ENCODE peak calls at places on chromosomes 11 and 22, in five cellular contexts. One of them, this sample, is unnamed.

GRCh38 chr11:73187854-73188253 is 30.2 kb upstream of the P2RY2 start:
- DNase-seq in activated gamma-delta T cell treated with anti-CD3 and anti-CD28 coated beads, Interleukin-2, amount 50 U/mL, for 16 hours: no peak
- DNase-seq in effector CD4-positive, alpha-beta T cell: no peak
- DNase-seq in tibial nerve: no peak
- DNase-seq in kidney epithelial cell: no peak
- DNase-seq in this sample: no peak

GRCh38 chr22:49907807-49908206 is 10.4 kb downstream of the ALG12 start:
- DNase-seq in effector CD4-positive, alpha-beta T cell: no peak
- DNase-seq in activated gamma-delta T cell treated with anti-CD3 and anti-CD28 coated beads, Interleukin-2, amount 50 U/mL, for 16 hours: no peak
- DNase-seq in kidney epithelial cell: no peak
- DNase-seq in tibial nerve: no peak
- DNase-seq in this sample: no peak

GRCh38 chr11:15468471-15468870 is 353.7 kb downstream of the INSC start:
- DNase-seq in tibial nerve: no peak
- DNase-seq in effector CD4-positive, alpha-beta T cell: no peak
- DNase-seq in activated gamma-delta T cell treated with anti-CD3 and anti-CD28 coated beads, Interleukin-2, amount 50 U/mL, for 16 hours: no peak
- DNase-seq in kidney epithelial cell: no peak
- DNase-seq in this sample: no peak

GRCh38 chr11:124467376-124468061 is 22.0 kb upstream of the OR8B8 start:
- DNase-seq in effector CD4-positive, alpha-beta T cell: no peak
- DNase-seq in tibial nerve: no peak
- DNase-seq in activated gamma-delta T cell treated with anti-CD3 and anti-CD28 coated beads, Interleukin-2, amount 50 U/mL, for 16 hours: no peak
- DNase-seq in kidney epithelial cell: no peak
- DNase-seq in this sample: no peak

GRCh38 chr11:133896028-133896427 is 50.7 kb upstream of the SPATA19 start:
- DNase-seq in activated gamma-delta T cell treated with anti-CD3 and anti-CD28 coated beads, Interleukin-2, amount 50 U/mL, for 16 hours: no peak
- DNase-seq in tibial nerve: no peak
- DNase-seq in kidney epithelial cell: no peak
- DNase-seq in effector CD4-positive, alpha-beta T cell: no peak
- DNase-seq in this sample: no peak

GRCh38 chr11:120043323-120043945 is 94.5 kb downstream of the TRIM29 start:
- DNase-seq in tibial nerve: no peak
- DNase-seq in effector CD4-positive, alpha-beta T cell: no peak
- DNase-seq in kidney epithelial cell: no peak
- DNase-seq in activated gamma-delta T cell treated with anti-CD3 and anti-CD28 coated beads, Interleukin-2, amount 50 U/mL, for 16 hours: no peak
- DNase-seq in this sample: no peak

GRCh38 chr11:121958978-121959340 is 157.1 kb downstream of the BLID start:
- DNase-seq in kidney epithelial cell: no peak
- DNase-seq in effector CD4-positive, alpha-beta T cell: no peak
- DNase-seq in tibial nerve: no peak
- DNase-seq in activated gamma-delta T cell treated with anti-CD3 and anti-CD28 coated beads, Interleukin-2, amount 50 U/mL, for 16 hours: no peak
- DNase-seq in this sample: no peak

GRCh38 chr11:17649696-17650600 is 69.4 kb upstream of the MYOD1 start:
- DNase-seq in kidney epithelial cell: no peak
- DNase-seq in effector CD4-positive, alpha-beta T cell: no peak
- DNase-seq in tibial nerve: no peak
- DNase-seq in activated gamma-delta T cell treated with anti-CD3 and anti-CD28 coated beads, Interleukin-2, amount 50 U/mL, for 16 hours: no peak
- DNase-seq in this sample: no peak

GRCh38 chr11:65316979-65317786 is 2.5 kb downstream of the CDC42EP2 start:
- DNase-seq in kidney epithelial cell: peak
- DNase-seq in activated gamma-delta T cell treated with anti-CD3 and anti-CD28 coated beads, Interleukin-2, amount 50 U/mL, for 16 hours: no peak
- DNase-seq in tibial nerve: peak
- DNase-seq in effector CD4-positive, alpha-beta T cell: no peak
- DNase-seq in this sample: no peak

GRCh38 chr11:29616611-29617010 is 400.2 kb downstream of the KCNA4 start:
- DNase-seq in effector CD4-positive, alpha-beta T cell: no peak
- DNase-seq in activated gamma-delta T cell treated with anti-CD3 and anti-CD28 coated beads, Interleukin-2, amount 50 U/mL, for 16 hours: no peak
- DNase-seq in kidney epithelial cell: no peak
- DNase-seq in tibial nerve: no peak
- DNase-seq in this sample: peak

GRCh38 chr22:19962246-19962908 is 20.8 kb upstream of the TXNRD2 start:
- DNase-seq in kidney epithelial cell: no peak
- DNase-seq in effector CD4-positive, alpha-beta T cell: peak
- DNase-seq in activated gamma-delta T cell treated with anti-CD3 and anti-CD28 coated beads, Interleukin-2, amount 50 U/mL, for 16 hours: peak
- DNase-seq in tibial nerve: no peak
- DNase-seq in this sample: no peak

GRCh38 chr11:67464411-67465189 is 4.5 kb downstream of the TMEM134 start:
- DNase-seq in tibial nerve: peak
- DNase-seq in activated gamma-delta T cell treated with anti-CD3 and anti-CD28 coated beads, Interleukin-2, amount 50 U/mL, for 16 hours: peak
- DNase-seq in effector CD4-positive, alpha-beta T cell: peak
- DNase-seq in kidney epithelial cell: peak
- DNase-seq in this sample: peak

GRCh38 chr11:121722431-121723256 is 269.9 kb upstream of the SORL1-AS1 start:
- DNase-seq in activated gamma-delta T cell treated with anti-CD3 and anti-CD28 coated beads, Interleukin-2, amount 50 U/mL, for 16 hours: no peak
- DNase-seq in tibial nerve: peak
- DNase-seq in kidney epithelial cell: peak
- DNase-seq in effector CD4-positive, alpha-beta T cell: no peak
- DNase-seq in this sample: peak

GRCh38 chr22:28894320-28894719 is 10.9 kb downstream of the ZNRF3 start:
- DNase-seq in kidney epithelial cell: no peak
- DNase-seq in effector CD4-positive, alpha-beta T cell: no peak
- DNase-seq in activated gamma-delta T cell treated with anti-CD3 and anti-CD28 coated beads, Interleukin-2, amount 50 U/mL, for 16 hours: no peak
- DNase-seq in tibial nerve: no peak
- DNase-seq in this sample: no peak

This sample was measured in non-pigmented ciliary epithelial cell.